ENCODE peak calls at places on chromosome 13, in nine cellular contexts. One of them, this sample, is unnamed.

GRCh38 chr13:110698689-110699088 is 7.2 kb downstream of the CARS2 start:
- DNase-seq in CD4-positive, alpha-beta T cell: no peak
- DNase-seq in activated CD8-positive, alpha-beta memory T cell treated with anti-CD3 and anti-CD28 coated beads for 1 hour: no peak
- DNase-seq in stomach: no peak
- DNase-seq in right lobe of liver: no peak
- DNase-seq in astrocyte: no peak
- DNase-seq in H9: no peak
- DNase-seq in MM.1S: peak
- DNase-seq in amniotic stem cell: no peak
- DNase-seq in this sample: no peak

GRCh38 chr13:20654156-20654555 is 49.3 kb upstream of the IL17D start:
- DNase-seq in CD4-positive, alpha-beta T cell: no peak
- DNase-seq in activated CD8-positive, alpha-beta memory T cell treated with anti-CD3 and anti-CD28 coated beads for 1 hour: no peak
- DNase-seq in stomach: no peak
- DNase-seq in right lobe of liver: no peak
- DNase-seq in astrocyte: peak
- DNase-seq in H9: no peak
- DNase-seq in MM.1S: no peak
- DNase-seq in amniotic stem cell: no peak
- DNase-seq in this sample: peak

GRCh38 chr13:108560092-108560491 is 69.3 kb upstream of the MYO16 start:
- DNase-seq in CD4-positive, alpha-beta T cell: no peak
- DNase-seq in activated CD8-positive, alpha-beta memory T cell treated with anti-CD3 and anti-CD28 coated beads for 1 hour: no peak
- DNase-seq in stomach: no peak
- DNase-seq in right lobe of liver: no peak
- DNase-seq in astrocyte: no peak
- DNase-seq in H9: no peak
- DNase-seq in MM.1S: no peak
- DNase-seq in amniotic stem cell: no peak
- DNase-seq in this sample: no peak

GRCh38 chr13:91280806-91281205 is 66.7 kb upstream of the MIR17HG start:
- DNase-seq in CD4-positive, alpha-beta T cell: no peak
- DNase-seq in activated CD8-positive, alpha-beta memory T cell treated with anti-CD3 and anti-CD28 coated beads for 1 hour: no peak
- DNase-seq in stomach: no peak
- DNase-seq in right lobe of liver: no peak
- DNase-seq in astrocyte: no peak
- DNase-seq in H9: no peak
- DNase-seq in MM.1S: no peak
- DNase-seq in amniotic stem cell: no peak
- DNase-seq in this sample: no peak

GRCh38 chr13:77338961-77339401 is 12.1 kb upstream of the MYCBP2 start:
- DNase-seq in CD4-positive, alpha-beta T cell: no peak
- DNase-seq in activated CD8-positive, alpha-beta memory T cell treated with anti-CD3 and anti-CD28 coated beads for 1 hour: no peak
- DNase-seq in stomach: no peak
- DNase-seq in right lobe of liver: no peak
- DNase-seq in astrocyte: no peak
- DNase-seq in H9: no peak
- DNase-seq in MM.1S: peak
- DNase-seq in amniotic stem cell: no peak
- DNase-seq in this sample: no peak

GRCh38 chr13:75196112-75196855 is 285.7 kb downstream of the TBC1D4 start:
- DNase-seq in CD4-positive, alpha-beta T cell: no peak
- DNase-seq in activated CD8-positive, alpha-beta memory T cell treated with anti-CD3 and anti-CD28 coated beads for 1 hour: no peak
- DNase-seq in stomach: no peak
- DNase-seq in right lobe of liver: no peak
- DNase-seq in astrocyte: peak
- DNase-seq in H9: no peak
- DNase-seq in MM.1S: no peak
- DNase-seq in amniotic stem cell: no peak
- DNase-seq in this sample: peak

GRCh38 chr13:107883561-107884175 is 331.7 kb downstream of the LIG4 start:
- DNase-seq in CD4-positive, alpha-beta T cell: no peak
- DNase-seq in activated CD8-positive, alpha-beta memory T cell treated with anti-CD3 and anti-CD28 coated beads for 1 hour: no peak
- DNase-seq in stomach: no peak
- DNase-seq in right lobe of liver: no peak
- DNase-seq in astrocyte: peak
- DNase-seq in H9: no peak
- DNase-seq in MM.1S: no peak
- DNase-seq in amniotic stem cell: peak
- DNase-seq in this sample: peak

GRCh38 chr13:30576528-30576927 is 41.2 kb upstream of the USPL1 start:
- DNase-seq in CD4-positive, alpha-beta T cell: peak
- DNase-seq in activated CD8-positive, alpha-beta memory T cell treated with anti-CD3 and anti-CD28 coated beads for 1 hour: peak
- DNase-seq in stomach: no peak
- DNase-seq in right lobe of liver: peak
- DNase-seq in astrocyte: peak
- DNase-seq in H9: no peak
- DNase-seq in MM.1S: no peak
- DNase-seq in amniotic stem cell: no peak
- DNase-seq in this sample: peak

GRCh38 chr13:40813662-40814454 is 24.4 kb downstream of the SLC25A15 start:
- DNase-seq in CD4-positive, alpha-beta T cell: no peak
- DNase-seq in activated CD8-positive, alpha-beta memory T cell treated with anti-CD3 and anti-CD28 coated beads for 1 hour: no peak
- DNase-seq in stomach: no peak
- DNase-seq in right lobe of liver: no peak
- DNase-seq in astrocyte: no peak
- DNase-seq in H9: peak
- DNase-seq in MM.1S: peak
- DNase-seq in amniotic stem cell: no peak
- DNase-seq in this sample: peak

GRCh38 chr13:82566864-82567263 is 1315.4 kb downstream of the SLITRK1 start:
- DNase-seq in CD4-positive, alpha-beta T cell: no peak
- DNase-seq in activated CD8-positive, alpha-beta memory T cell treated with anti-CD3 and anti-CD28 coated beads for 1 hour: no peak
- DNase-seq in stomach: no peak
- DNase-seq in right lobe of liver: no peak
- DNase-seq in astrocyte: no peak
- DNase-seq in H9: no peak
- DNase-seq in MM.1S: no peak
- DNase-seq in amniotic stem cell: no peak
- DNase-seq in this sample: no peak

GRCh38 chr13:109160357-109160756 is 530.9 kb downstream of the MYO16 start:
- DNase-seq in CD4-positive, alpha-beta T cell: no peak
- DNase-seq in activated CD8-positive, alpha-beta memory T cell treated with anti-CD3 and anti-CD28 coated beads for 1 hour: no peak
- DNase-seq in stomach: no peak
- DNase-seq in right lobe of liver: no peak
- DNase-seq in astrocyte: no peak
- DNase-seq in H9: no peak
- DNase-seq in MM.1S: no peak
- DNase-seq in amniotic stem cell: no peak
- DNase-seq in this sample: no peak

GRCh38 chr13:107124129-107124718 is 556.3 kb upstream of the ARGLU1 start:
- DNase-seq in CD4-positive, alpha-beta T cell: no peak
- DNase-seq in activated CD8-positive, alpha-beta memory T cell treated with anti-CD3 and anti-CD28 coated beads for 1 hour: no peak
- DNase-seq in stomach: no peak
- DNase-seq in right lobe of liver: no peak
- DNase-seq in astrocyte: no peak
- DNase-seq in H9: no peak
- DNase-seq in MM.1S: peak
- DNase-seq in amniotic stem cell: no peak
- DNase-seq in this sample: peak

GRCh38 chr13:97221046-97221445 is 1.1 kb upstream of the MBNL2 start:
- DNase-seq in CD4-positive, alpha-beta T cell: no peak
- DNase-seq in activated CD8-positive, alpha-beta memory T cell treated with anti-CD3 and anti-CD28 coated beads for 1 hour: no peak
- DNase-seq in stomach: no peak
- DNase-seq in right lobe of liver: no peak
- DNase-seq in astrocyte: no peak
- DNase-seq in H9: no peak
- DNase-seq in MM.1S: no peak
- DNase-seq in amniotic stem cell: no peak
- DNase-seq in this sample: no peak

GRCh38 chr13:23378009-23378632 is 55.4 kb downstream of the SACS start:
- DNase-seq in CD4-positive, alpha-beta T cell: peak
- DNase-seq in activated CD8-positive, alpha-beta memory T cell treated with anti-CD3 and anti-CD28 coated beads for 1 hour: peak
- DNase-seq in stomach: no peak
- DNase-seq in right lobe of liver: no peak
- DNase-seq in astrocyte: peak
- DNase-seq in H9: no peak
- DNase-seq in MM.1S: peak
- DNase-seq in amniotic stem cell: peak
- DNase-seq in this sample: peak

GRCh38 chr13:48528720-48529119 is 4.2 kb downstream of the RCBTB2 start:
- DNase-seq in CD4-positive, alpha-beta T cell: no peak
- DNase-seq in activated CD8-positive, alpha-beta memory T cell treated with anti-CD3 and anti-CD28 coated beads for 1 hour: no peak
- DNase-seq in stomach: no peak
- DNase-seq in right lobe of liver: no peak
- DNase-seq in astrocyte: no peak
- DNase-seq in H9: no peak
- DNase-seq in MM.1S: no peak
- DNase-seq in amniotic stem cell: no peak
- DNase-seq in this sample: no peak

GRCh38 chr13:51154029-51154555 is 43.0 kb upstream of the C13orf42 start:
- DNase-seq in CD4-positive, alpha-beta T cell: no peak
- DNase-seq in activated CD8-positive, alpha-beta memory T cell treated with anti-CD3 and anti-CD28 coated beads for 1 hour: no peak
- DNase-seq in stomach: no peak
- DNase-seq in right lobe of liver: no peak
- DNase-seq in astrocyte: peak
- DNase-seq in H9: no peak
- DNase-seq in MM.1S: no peak
- DNase-seq in amniotic stem cell: no peak
- DNase-seq in this sample: peak

GRCh38 chr13:80116107-80116506 is 224.8 kb downstream of the SPRY2 start:
- DNase-seq in CD4-positive, alpha-beta T cell: no peak
- DNase-seq in activated CD8-positive, alpha-beta memory T cell treated with anti-CD3 and anti-CD28 coated beads for 1 hour: no peak
- DNase-seq in stomach: no peak
- DNase-seq in right lobe of liver: no peak
- DNase-seq in astrocyte: peak
- DNase-seq in H9: no peak
- DNase-seq in MM.1S: no peak
- DNase-seq in amniotic stem cell: peak
- DNase-seq in this sample: peak

GRCh38 chr13:44489751-44490150 is 86.4 kb downstream of the TSC22D1 start:
- DNase-seq in CD4-positive, alpha-beta T cell: no peak
- DNase-seq in activated CD8-positive, alpha-beta memory T cell treated with anti-CD3 and anti-CD28 coated beads for 1 hour: no peak
- DNase-seq in stomach: no peak
- DNase-seq in right lobe of liver: no peak
- DNase-seq in astrocyte: no peak
- DNase-seq in H9: no peak
- DNase-seq in MM.1S: no peak
- DNase-seq in amniotic stem cell: no peak
- DNase-seq in this sample: no peak

GRCh38 chr13:71663431-71663830 is 203.6 kb downstream of the DACH1 start:
- DNase-seq in CD4-positive, alpha-beta T cell: no peak
- DNase-seq in activated CD8-positive, alpha-beta memory T cell treated with anti-CD3 and anti-CD28 coated beads for 1 hour: no peak
- DNase-seq in stomach: no peak
- DNase-seq in right lobe of liver: no peak
- DNase-seq in astrocyte: peak
- DNase-seq in H9: no peak
- DNase-seq in MM.1S: no peak
- DNase-seq in amniotic stem cell: no peak
- DNase-seq in this sample: peak

GRCh38 chr13:100382787-100383186 is 205.8 kb downstream of the GGACT start:
- DNase-seq in CD4-positive, alpha-beta T cell: no peak
- DNase-seq in activated CD8-positive, alpha-beta memory T cell treated with anti-CD3 and anti-CD28 coated beads for 1 hour: no peak
- DNase-seq in stomach: no peak
- DNase-seq in right lobe of liver: no peak
- DNase-seq in astrocyte: peak
- DNase-seq in H9: no peak
- DNase-seq in MM.1S: no peak
- DNase-seq in amniotic stem cell: no peak
- DNase-seq in this sample: peak

GRCh38 chr13:32314271-32314967 is 744 bp downstream of the ZAR1L start:
- DNase-seq in CD4-positive, alpha-beta T cell: no peak
- DNase-seq in activated CD8-positive, alpha-beta memory T cell treated with anti-CD3 and anti-CD28 coated beads for 1 hour: no peak
- DNase-seq in stomach: peak
- DNase-seq in right lobe of liver: peak
- DNase-seq in astrocyte: no peak
- DNase-seq in H9: no peak
- DNase-seq in MM.1S: no peak
- DNase-seq in amniotic stem cell: no peak
- DNase-seq in this sample: no peak

GRCh38 chr13:101535192-101535746 is 82.8 kb downstream of the ITGBL1 start:
- DNase-seq in CD4-positive, alpha-beta T cell: no peak
- DNase-seq in activated CD8-positive, alpha-beta memory T cell treated with anti-CD3 and anti-CD28 coated beads for 1 hour: no peak
- DNase-seq in stomach: no peak
- DNase-seq in right lobe of liver: no peak
- DNase-seq in astrocyte: no peak
- DNase-seq in H9: no peak
- DNase-seq in MM.1S: no peak
- DNase-seq in amniotic stem cell: no peak
- DNase-seq in this sample: peak

GRCh38 chr13:44698076-44698475 is 121.9 kb upstream of the TSC22D1 start:
- DNase-seq in CD4-positive, alpha-beta T cell: no peak
- DNase-seq in activated CD8-positive, alpha-beta memory T cell treated with anti-CD3 and anti-CD28 coated beads for 1 hour: no peak
- DNase-seq in stomach: no peak
- DNase-seq in right lobe of liver: no peak
- DNase-seq in astrocyte: no peak
- DNase-seq in H9: no peak
- DNase-seq in MM.1S: no peak
- DNase-seq in amniotic stem cell: no peak
- DNase-seq in this sample: no peak

GRCh38 chr13:101397742-101398141 is 18.6 kb downstream of the NALCN start:
- DNase-seq in CD4-positive, alpha-beta T cell: no peak
- DNase-seq in activated CD8-positive, alpha-beta memory T cell treated with anti-CD3 and anti-CD28 coated beads for 1 hour: no peak
- DNase-seq in stomach: no peak
- DNase-seq in right lobe of liver: no peak
- DNase-seq in astrocyte: peak
- DNase-seq in H9: no peak
- DNase-seq in MM.1S: no peak
- DNase-seq in amniotic stem cell: peak
- DNase-seq in this sample: peak

GRCh38 chr13:105971312-105971711 is 564.1 kb downstream of the EFNB2 start:
- DNase-seq in CD4-positive, alpha-beta T cell: no peak
- DNase-seq in activated CD8-positive, alpha-beta memory T cell treated with anti-CD3 and anti-CD28 coated beads for 1 hour: no peak
- DNase-seq in stomach: no peak
- DNase-seq in right lobe of liver: no peak
- DNase-seq in astrocyte: no peak
- DNase-seq in H9: peak
- DNase-seq in MM.1S: no peak
- DNase-seq in amniotic stem cell: no peak
- DNase-seq in this sample: no peak

GRCh38 chr13:79780240-79780639 is 299.3 kb downstream of the NDFIP2 start:
- DNase-seq in CD4-positive, alpha-beta T cell: no peak
- DNase-seq in activated CD8-positive, alpha-beta memory T cell treated with anti-CD3 and anti-CD28 coated beads for 1 hour: no peak
- DNase-seq in stomach: no peak
- DNase-seq in right lobe of liver: no peak
- DNase-seq in astrocyte: peak
- DNase-seq in H9: no peak
- DNase-seq in MM.1S: peak
- DNase-seq in amniotic stem cell: no peak
- DNase-seq in this sample: peak

GRCh38 chr13:60351326-60351725 is 45.7 kb upstream of the TDRD3 start:
- DNase-seq in CD4-positive, alpha-beta T cell: no peak
- DNase-seq in activated CD8-positive, alpha-beta memory T cell treated with anti-CD3 and anti-CD28 coated beads for 1 hour: no peak
- DNase-seq in stomach: no peak
- DNase-seq in right lobe of liver: no peak
- DNase-seq in astrocyte: peak
- DNase-seq in H9: no peak
- DNase-seq in MM.1S: no peak
- DNase-seq in amniotic stem cell: no peak
- DNase-seq in this sample: peak

GRCh38 chr13:89380101-89380500 is 1708.9 kb downstream of the SLITRK5 start:
- DNase-seq in CD4-positive, alpha-beta T cell: no peak
- DNase-seq in activated CD8-positive, alpha-beta memory T cell treated with anti-CD3 and anti-CD28 coated beads for 1 hour: no peak
- DNase-seq in stomach: peak
- DNase-seq in right lobe of liver: no peak
- DNase-seq in astrocyte: peak
- DNase-seq in H9: no peak
- DNase-seq in MM.1S: peak
- DNase-seq in amniotic stem cell: no peak
- DNase-seq in this sample: no peak

GRCh38 chr13:91399189-91400093 is 1.0 kb downstream of the GPC5 start:
- DNase-seq in CD4-positive, alpha-beta T cell: no peak
- DNase-seq in activated CD8-positive, alpha-beta memory T cell treated with anti-CD3 and anti-CD28 coated beads for 1 hour: no peak
- DNase-seq in stomach: no peak
- DNase-seq in right lobe of liver: no peak
- DNase-seq in astrocyte: no peak
- DNase-seq in H9: no peak
- DNase-seq in MM.1S: no peak
- DNase-seq in amniotic stem cell: no peak
- DNase-seq in this sample: no peak

GRCh38 chr13:102536695-102537485 is 59.9 kb upstream of the TPP2 start:
- DNase-seq in CD4-positive, alpha-beta T cell: no peak
- DNase-seq in activated CD8-positive, alpha-beta memory T cell treated with anti-CD3 and anti-CD28 coated beads for 1 hour: no peak
- DNase-seq in stomach: no peak
- DNase-seq in right lobe of liver: no peak
- DNase-seq in astrocyte: no peak
- DNase-seq in H9: no peak
- DNase-seq in MM.1S: no peak
- DNase-seq in amniotic stem cell: no peak
- DNase-seq in this sample: no peak

GRCh38 chr13:112783135-112783945 is 93.5 kb downstream of the ATP11A start:
- DNase-seq in CD4-positive, alpha-beta T cell: no peak
- DNase-seq in activated CD8-positive, alpha-beta memory T cell treated with anti-CD3 and anti-CD28 coated beads for 1 hour: no peak
- DNase-seq in stomach: peak
- DNase-seq in right lobe of liver: no peak
- DNase-seq in astrocyte: peak
- DNase-seq in H9: no peak
- DNase-seq in MM.1S: no peak
- DNase-seq in amniotic stem cell: no peak
- DNase-seq in this sample: peak

This sample was measured in fibroblast of lung.